ENCODE peak calls at places on chromosomes 7 and 10, in four cellular contexts. R is SK-N-SH, H is K562, B is HepG2. D is an unnamed sample.
A peak's percentile ranks its signal among the peaks of the same experiment; 100 is the strongest.

GRCh38 chr7:100373261-100373831 is at the start of gene PILRA:
- DNase-seq in R (no peak), H (no peak), B (no peak), D (no peak)

GRCh38 chr10:71042699-71043098 is 154.3 kb upstream of the PCBD1 start:
- DNase-seq in R (no peak), H (no peak), B (no peak), D (no peak)

GRCh38 chr10:14553434-14553833 is 221.3 kb downstream of the FAM107B start:
- DNase-seq in R (no peak), H (no peak), B (peak; percentile 40), D (no peak)

GRCh38 chr7:122199171-122199570 is 55.1 kb upstream of the AASS start:
- DNase-seq in R (no peak), H (no peak), B (no peak), D (no peak)

GRCh38 chr10:29949411-29950011 is 109.9 kb downstream of the JCAD start:
- DNase-seq in R (no peak), H (no peak), B (no peak), D (no peak)

GRCh38 chr10:128418819-128419218 is 292.6 kb upstream of the MKI67 start:
- DNase-seq in R (no peak), H (no peak), B (no peak), D (no peak)

GRCh38 chr10:45181483-45181882 is 133.9 kb downstream of the OR13A1 start:
- DNase-seq in R (no peak), H (no peak), B (no peak), D (no peak)

GRCh38 chr7:12244129-12244528 is 33.0 kb downstream of the TMEM106B start:
- DNase-seq in R (peak; percentile 22), H (no peak), B (peak; percentile 43), D (no peak)

GRCh38 chr7:127530148-127530547 is 55.2 kb downstream of the GCC1 start:
- DNase-seq in R (no peak), H (no peak), B (no peak), D (no peak)

GRCh38 chr10:28217848-28218247 is 85.0 kb downstream of the MPP7 start:
- DNase-seq in R (no peak), H (no peak), B (no peak), D (no peak)

GRCh38 chr10:49605177-49605938 is 4.8 kb upstream of the SLC18A3 start:
- DNase-seq in R (peak; percentile 60), H (no peak), B (no peak), D (no peak)

GRCh38 chr10:107540981-107541380 is 376.5 kb upstream of the SORCS1 start:
- DNase-seq in R (no peak), H (no peak), B (no peak), D (no peak)

GRCh38 chr10:113301342-113301984 is 251.4 kb upstream of the HABP2 start:
- DNase-seq in R (no peak), H (no peak), B (peak; percentile 3), D (no peak)

GRCh38 chr7:17624379-17624778 is 315.9 kb downstream of the SNX13 start:
- DNase-seq in R (no peak), H (no peak), B (no peak), D (no peak)

GRCh38 chr7:6600093-6600492 is 10.3 kb downstream of the INTS15 start:
- DNase-seq in R (peak; percentile 19), H (no peak), B (no peak), D (no peak)

GRCh38 chr7:117217636-117218035 is 105.2 kb downstream of the WNT2 start:
- DNase-seq in R (no peak), H (no peak), B (no peak), D (no peak)

GRCh38 chr10:5960070-5960972 is 17.0 kb downstream of the IL15RA start:
- DNase-seq in R (no peak), H (peak; percentile 46), B (no peak), D (no peak)

GRCh38 chr7:131244259-131244852 is 83.3 kb upstream of the MKLN1 start:
- DNase-seq in R (peak; percentile 37), H (no peak), B (peak; percentile 35), D (no peak)

GRCh38 chr7:27161721-27162547 is 3.4 kb downstream of the HOXA9 start:
- DNase-seq in R (no peak), H (no peak), B (no peak), D (no peak)

GRCh38 chr7:146937836-146938235 is 821.2 kb downstream of the CNTNAP2 start:
- DNase-seq in R (no peak), H (no peak), B (no peak), D (no peak)

GRCh38 chr7:7972128-7972527 is 3.5 kb downstream of the GLCCI1 start:
- DNase-seq in R (peak; percentile 22), H (no peak), B (no peak), D (no peak)

GRCh38 chr7:12210179-12211053 is 678 bp upstream of the TMEM106B start:
- DNase-seq in R (peak; percentile 16), H (peak; percentile 18), B (peak; percentile 0), D (no peak)

GRCh38 chr10:112834661-112835060 is 115.4 kb upstream of the TCF7L2 start:
- DNase-seq in R (no peak), H (no peak), B (no peak), D (no peak)

GRCh38 chr10:73840056-73840402 is 28.6 kb upstream of the NDST2 start:
- DNase-seq in R (no peak), H (no peak), B (no peak), D (no peak)

GRCh38 chr7:129644634-129645230 is 33.2 kb downstream of the NRF1 start:
- DNase-seq in R (peak; percentile 53), H (peak; percentile 35), B (peak; percentile 37), D (no peak)

GRCh38 chr7:101154693-101155102 is 422 bp downstream of the AP1S1 start:
- DNase-seq in R (no peak), H (no peak), B (no peak), D (no peak)

GRCh38 chr7:68441610-68442009 is 1156.7 kb upstream of the AUTS2 start:
- DNase-seq in R (no peak), H (no peak), B (no peak), D (no peak)

GRCh38 chr7:68438811-68439210 is 1159.5 kb upstream of the AUTS2 start:
- DNase-seq in R (no peak), H (no peak), B (no peak), D (no peak)

GRCh38 chr7:68438016-68438415 is 1160.3 kb upstream of the AUTS2 start:
- DNase-seq in R (no peak), H (no peak), B (no peak), D (no peak)

GRCh38 chr7:68440870-68441269 is 1157.4 kb upstream of the AUTS2 start:
- DNase-seq in R (peak; percentile 28), H (no peak), B (no peak), D (no peak)

GRCh38 chr7:68439897-68440296 is 1158.4 kb upstream of the AUTS2 start:
- DNase-seq in R (no peak), H (no peak), B (no peak), D (no peak)
- TF ChIP-seq FOXM1 in R (no peak), H (no peak), B (no peak), D (no peak)

DNA sequence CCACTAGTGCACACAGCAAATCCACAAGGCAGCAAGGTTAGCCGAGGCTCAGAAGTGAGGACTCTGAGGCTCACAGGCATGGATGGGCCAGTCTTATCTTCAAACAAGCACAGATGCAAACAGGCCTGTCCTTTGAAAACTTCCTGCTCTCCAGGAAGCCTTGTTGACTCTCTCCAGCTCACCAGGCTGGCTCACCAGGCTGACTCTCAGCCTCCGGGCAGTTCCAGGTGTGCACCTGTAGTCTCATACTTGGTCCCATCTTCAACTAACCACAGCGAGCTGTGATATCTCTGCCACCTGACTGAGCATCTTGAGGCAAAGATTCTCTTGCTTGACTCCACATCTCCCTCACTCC is 173.9 kb upstream of the ZMIZ1 start:
- DNase-seq in R (no peak), H (no peak), B (peak; percentile 55), D (no peak)
- H2AFZ ChIP-seq in R (no peak overlapping the region), H (no peak overlapping the region), B (no peak overlapping the region), D (no peak overlapping the region)

DNA sequence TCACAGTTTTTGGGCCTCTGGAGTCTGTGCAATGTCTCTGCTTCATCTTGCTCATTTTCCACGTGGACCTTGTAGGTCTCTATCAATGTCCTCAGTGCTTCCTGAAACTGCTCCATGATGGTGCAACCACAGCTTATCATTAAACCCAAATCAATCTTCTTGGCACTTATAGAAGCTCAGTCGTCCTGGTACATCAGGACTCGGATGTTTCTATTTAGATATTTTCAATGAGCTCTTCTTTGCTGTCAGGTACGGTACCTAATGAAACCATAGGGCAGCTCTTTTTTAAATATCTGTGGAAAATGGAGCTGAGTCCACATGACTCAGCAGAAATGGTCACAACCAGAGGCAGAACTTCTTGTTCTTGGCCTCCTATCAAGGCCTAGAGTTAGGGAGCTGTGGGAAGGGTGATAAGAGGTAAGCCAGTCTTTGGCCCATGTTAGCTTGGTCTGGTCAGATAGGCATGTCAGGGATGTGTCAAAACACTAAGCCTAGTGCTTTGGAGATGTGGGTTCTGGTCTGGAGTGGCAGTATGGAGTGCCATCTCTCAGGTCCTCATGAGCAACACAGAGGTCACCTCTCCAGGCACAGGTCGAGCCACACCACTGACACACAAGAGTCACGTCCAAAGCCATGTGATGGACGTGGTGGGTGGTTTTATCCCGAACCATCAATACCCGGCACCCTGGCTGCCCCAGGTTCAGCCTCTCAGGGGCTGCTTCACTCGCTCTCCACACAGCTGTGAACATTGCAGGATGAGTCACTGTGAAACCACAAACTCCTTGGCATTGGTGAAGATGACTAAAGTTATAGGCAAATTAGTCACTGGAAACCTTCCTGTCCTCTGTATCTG is 87.0 kb downstream of the TBXAS1 start:
- DNase-seq in R (peak; percentile 23), H (peak; percentile 94), B (no peak), D (peak; percentile 91)
- TF ChIP-seq FOXM1 in R (no peak), H (peak; percentile 89), B (no peak), D (no peak)

DNA sequence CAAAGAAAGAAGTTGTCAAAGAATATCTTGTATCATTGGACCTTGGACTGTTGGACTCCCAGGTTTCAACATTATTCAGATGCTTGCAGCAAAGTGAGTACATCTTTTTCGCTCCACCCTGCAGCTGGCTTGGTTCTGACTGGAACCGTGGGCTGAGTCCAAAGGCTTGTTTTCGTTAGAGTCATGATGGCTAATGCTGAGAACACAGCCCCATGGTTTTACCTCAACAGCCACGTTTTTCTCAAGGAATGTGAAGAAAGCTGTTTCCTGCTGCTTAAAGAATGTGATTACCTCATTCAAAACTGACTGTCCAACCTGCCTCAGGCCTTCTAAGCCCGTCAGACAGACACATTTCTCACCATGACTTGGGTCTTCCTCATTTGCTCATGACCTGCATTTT is 69.5 kb downstream of the STEAP1B start:
- DNase-seq in R (no peak), H (no peak), B (no peak), D (no peak)
- H2AFZ ChIP-seq in R (no peak overlapping the region), H (no peak overlapping the region), B (no peak overlapping the region), D (no peak overlapping the region)

GRCh38 chr7:30980194-30980593 is 16.4 kb downstream of the GHRHR start:
- DNase-seq in R (no peak), H (no peak), B (no peak), D (no peak)

GRCh38 chr7:30983042-30983913 is 19.5 kb downstream of the GHRHR start:
- DNase-seq in R (peak; percentile 94), H (peak; percentile 87), B (peak; percentile 39), D (no peak)

GRCh38 chr7:30979027-30979426 is 15.3 kb downstream of the GHRHR start:
- DNase-seq in R (no peak), H (no peak), B (no peak), D (no peak)

GRCh38 chr7:30977896-30978564 is 14.3 kb downstream of the GHRHR start:
- DNase-seq in R (peak; percentile 67), H (peak; percentile 47), B (peak; percentile 32), D (no peak)

DNA sequence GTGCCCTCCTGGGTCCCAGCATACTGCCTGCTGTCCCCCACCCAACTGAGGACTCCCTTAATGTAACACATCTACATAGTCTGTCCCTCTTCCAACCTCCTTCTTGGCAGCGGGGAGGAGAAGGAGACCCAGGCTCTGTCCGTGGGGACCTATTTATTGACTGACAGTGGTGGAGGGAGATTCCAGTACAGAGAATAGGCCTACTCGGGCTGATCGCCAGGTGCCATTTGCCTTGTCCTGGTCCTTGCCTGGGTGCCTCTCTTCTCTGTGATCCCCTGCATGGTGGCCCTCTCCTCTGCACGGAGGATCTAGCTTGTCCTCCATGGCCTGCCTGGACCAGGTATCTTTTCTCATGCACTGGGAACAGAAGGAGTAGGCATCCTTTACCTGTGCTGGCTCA is 17.0 kb downstream of the GHRHR start:
- DNase-seq in R (no peak), H (no peak), B (no peak), D (no peak)
- TF ChIP-seq FOXM1 in R (no peak), H (no peak), B (no peak), D (no peak)